ENCODE peak calls at places on chromosomes 12 and 14, in five cellular contexts. C, Y, B, O and J are unnamed samples. For H3K9me3, the result is how much of the 10 kb centered on the place peaks cover.

GRCh38 chr12:92199846-92200576 is 54.4 kb upstream of the BTG1 start:
- DNase-seq in C (no peak), Y (no peak), B (no peak), O (no peak), J (no peak)

GRCh38 chr14:72598328-72598727 is 295.6 kb downstream of the DPF3 start:
- DNase-seq in C (no peak), Y (no peak), B (no peak), O (no peak), J (no peak)

GRCh38 chr12:124501080-124501642 is 66.3 kb downstream of the NCOR2 start:
- DNase-seq in C (no peak), Y (no peak), B (no peak), O (no peak), J (no peak)

GRCh38 chr12:7460375-7461259 is 16.7 kb upstream of the CD163L1 start:
- DNase-seq in C (peak), Y (no peak), B (no peak), O (peak), J (no peak)

GRCh38 chr12:14714437-14714836 is 18.0 kb upstream of the GUCY2C start:
- DNase-seq in C (no peak), Y (no peak), B (no peak), O (no peak), J (no peak)

GRCh38 chr12:123757555-123757954 is 4.5 kb upstream of the DNAH10 start:
- DNase-seq in C (no peak), Y (peak), B (no peak), O (no peak), J (no peak)

GRCh38 chr12:29148958-29149690 is at the start of gene FAR2:
- DNase-seq in C (no peak), Y (no peak), B (peak), O (peak), J (peak)

GRCh38 chr12:27906127-27906500 is 66.4 kb downstream of the PTHLH start:
- DNase-seq in C (no peak), Y (no peak), B (no peak), O (no peak), J (no peak)

GRCh38 chr12:97151481-97151880 is 244.4 kb downstream of the NEDD1 start:
- DNase-seq in C (no peak), Y (no peak), B (no peak), O (no peak), J (no peak)

GRCh38 chr14:101732128-101732527 is 29.4 kb upstream of the PPP2R5C start:
- DNase-seq in C (no peak), Y (no peak), B (no peak), O (no peak), J (no peak)

GRCh38 chr14:104499784-104500496 is 79.6 kb upstream of the C14orf180 start:
- DNase-seq in C (no peak), Y (no peak), B (no peak), O (no peak), J (peak)

GRCh38 chr12:111270128-111270651 is 98.7 kb downstream of the PHETA1 start:
- DNase-seq in C (no peak), Y (no peak), B (no peak), O (no peak), J (no peak)

GRCh38 chr12:58832-59231 is 7.7 kb upstream of the IQSEC3 start:
- DNase-seq in C (no peak), Y (no peak), B (no peak), O (no peak), J (no peak)

GRCh38 chr12:57452937-57453509 is 2.1 kb upstream of the INHBE start:
- DNase-seq in C (peak), Y (no peak), B (peak), O (no peak), J (no peak)

GRCh38 chr14:69571449-69571878 is 3.2 kb downstream of the CCDC177 start:
- DNase-seq in C (no peak), Y (no peak), B (no peak), O (no peak), J (no peak)

GRCh38 chr12:93135286-93136239 is 206.5 kb upstream of the EEA1 start:
- DNase-seq in C (peak), Y (no peak), B (no peak), O (no peak), J (no peak)

GRCh38 chr12:16347391-16348298 is at the start of gene MGST1:
- DNase-seq in C (peak), Y (no peak), B (peak), O (no peak), J (peak)

GRCh38 chr12:22692964-22693555 is 68.1 kb downstream of the ETNK1 start:
- DNase-seq in C (no peak), Y (no peak), B (peak), O (no peak), J (peak)

GRCh38 chr12:6116481-6117021 is 7.9 kb downstream of the VWF start:
- DNase-seq in C (peak), Y (no peak), B (no peak), O (no peak), J (no peak)

GRCh38 chr12:46617167-46617566 is 208.6 kb downstream of the SLC38A4 start:
- DNase-seq in C (no peak), Y (no peak), B (no peak), O (no peak), J (peak)

GRCh38 chr12:56224954-56225353 is 812 bp downstream of the NABP2 start:
- DNase-seq in C (no peak), Y (no peak), B (no peak), O (no peak), J (no peak)

GRCh38 chr12:10720974-10721565 is 2.1 kb downstream of the YBX3 start:
- DNase-seq in C (no peak), Y (no peak), B (no peak), O (no peak), J (no peak)

GRCh38 chr14:86541969-86542368 is 1012.0 kb downstream of the FLRT2 start:
- DNase-seq in C (no peak), Y (no peak), B (no peak), O (no peak), J (no peak)

GRCh38 chr12:90712671-90713070 is 242.3 kb downstream of the CCER1 start:
- DNase-seq in C (no peak), Y (no peak), B (no peak), O (no peak), J (no peak)

GRCh38 chr14:31880935-31881334 is 196.2 kb upstream of the ARHGAP5 start:
- DNase-seq in C (peak), Y (peak), B (no peak), O (no peak), J (no peak)

GRCh38 chr12:57929092-57929830 is 12.1 kb upstream of the ATP23 start:
- DNase-seq in C (no peak), Y (no peak), B (no peak), O (no peak), J (no peak)

GRCh38 chr14:103551338-103551762 is 11.1 kb downstream of the BAG5 start:
- DNase-seq in C (no peak), Y (no peak), B (peak), O (no peak), J (peak)

GRCh38 chr14:65310568-65310967 is 102.0 kb upstream of the FUT8 start:
- DNase-seq in C (no peak), Y (no peak), B (no peak), O (no peak), J (no peak)

GRCh38 chr12:128609861-128610260 is 213.9 kb downstream of the SLC15A4 start:
- DNase-seq in C (no peak), Y (no peak), B (no peak), O (no peak), J (no peak)

GRCh38 chr12:32997471-32997870 is 100.9 kb upstream of the PKP2 start:
- DNase-seq in C (no peak), Y (no peak), B (peak), O (no peak), J (no peak)

GRCh38 chr14:92556255-92556741 is 42.7 kb downstream of the RIN3 start:
- DNase-seq in C (no peak), Y (no peak), B (no peak), O (no peak), J (no peak)

GRCh38 chr12:42498549-42499247 is 90.8 kb downstream of the PRICKLE1 start:
- DNase-seq in C (no peak), Y (no peak), B (no peak), O (no peak), J (no peak)

GRCh38 chr12:115543269-115543668 is 734.2 kb downstream of the MED13L start:
- DNase-seq in C (no peak), Y (no peak), B (no peak), O (no peak), J (no peak)

GRCh38 chr14:69274321-69274720 is 14.4 kb downstream of the GALNT16 start:
- DNase-seq in C (no peak), Y (no peak), B (no peak), O (no peak), J (no peak)

GRCh38 chr14:36238666-36239363 is 62.3 kb upstream of the PTCSC3 start:
- DNase-seq in C (no peak), Y (peak), B (peak), O (no peak), J (no peak)

GRCh38 chr14:68109132-68109531 is 289.6 kb downstream of the RAD51B start:
- DNase-seq in C (no peak), Y (no peak), B (no peak), O (no peak), J (no peak)

GRCh38 chr12:130745921-130746320 is 29.8 kb upstream of the RIMBP2 start:
- DNase-seq in C (no peak), Y (no peak), B (no peak), O (no peak), J (no peak)

GRCh38 chr12:48997719-48998496 is 1.3 kb downstream of the DDN start:
- DNase-seq in C (no peak), Y (no peak), B (no peak), O (no peak), J (peak)

GRCh38 chr12:48998497-48999353 is 450 bp downstream of the DDN start:
- DNase-seq in C (no peak), Y (no peak), B (peak), O (no peak), J (peak)

GRCh38 chr12:48999371-49000131 is at the start of gene DDN:
- DNase-seq in C (no peak), Y (no peak), B (peak), O (no peak), J (peak)

GRCh38 chr12:48995061-48995879 is 3.9 kb downstream of the DDN start:
- DNase-seq in C (peak), Y (peak), B (peak), O (no peak), J (peak)

DNA sequence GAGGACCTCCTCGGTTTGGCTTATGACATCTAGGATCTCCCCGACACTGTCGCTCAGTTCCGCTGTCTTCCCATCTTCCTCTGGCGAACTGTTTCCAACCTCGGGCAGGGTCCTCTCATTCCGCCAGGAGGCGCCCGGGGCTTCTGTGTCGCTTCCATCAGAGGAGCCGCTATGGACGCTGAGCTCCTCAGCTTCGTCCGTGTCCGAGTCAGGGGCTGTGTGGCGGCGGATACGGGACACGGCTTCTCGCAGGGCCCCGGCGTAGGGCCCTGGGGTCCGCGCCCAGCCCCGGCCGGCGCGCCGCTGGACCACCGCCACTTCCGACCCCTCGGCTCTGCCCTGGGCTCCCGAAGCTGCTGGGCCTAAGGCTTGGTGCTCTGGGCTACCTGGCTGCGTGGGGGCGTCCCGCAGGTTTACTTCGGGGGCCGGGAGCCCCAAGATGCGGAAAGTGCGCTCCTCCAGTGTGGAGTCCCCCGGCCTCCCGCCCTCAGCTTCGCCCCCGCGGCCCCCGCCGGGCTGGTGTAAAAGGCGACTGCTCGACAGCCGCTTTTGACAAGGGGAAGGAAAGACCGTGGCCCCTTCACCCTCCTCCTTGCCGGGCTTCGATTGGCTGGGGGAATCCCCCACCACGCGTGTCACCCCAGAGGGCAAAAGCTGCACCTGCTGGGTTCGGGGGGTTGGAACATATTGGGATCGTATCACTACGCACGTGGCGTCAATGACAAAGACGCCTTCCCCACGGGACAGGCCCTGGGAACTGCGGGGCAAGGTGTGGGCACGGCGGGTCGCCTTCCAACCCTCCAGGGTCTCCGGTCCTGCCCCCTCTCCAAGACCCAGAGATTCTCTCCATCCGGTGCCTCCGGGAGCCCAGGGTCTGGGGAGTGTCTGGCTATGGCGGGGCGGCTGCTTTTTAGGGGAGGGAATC is 2.1 kb downstream of the DDN start:
- DNase-seq in C (peak), Y (no peak), B (peak), O (peak), J (peak)
- TF ChIP-seq CTCF in C (peak), Y (peak), B (peak), O (peak), J (peak)

GRCh38 chr14:105529506-105530445 is 3.4 kb downstream of the TMEM121 start:
- DNase-seq in C (peak), Y (no peak), B (peak), O (no peak), J (peak)

GRCh38 chr14:105527381-105528196 is 1.2 kb downstream of the TMEM121 start:
- DNase-seq in C (no peak), Y (no peak), B (no peak), O (no peak), J (no peak)

GRCh38 chr14:105530446-105531087 is 4.2 kb downstream of the TMEM121 start:
- DNase-seq in C (no peak), Y (no peak), B (no peak), O (no peak), J (no peak)

GRCh38 chr14:105528197-105528858 is 1.9 kb downstream of the TMEM121 start:
- DNase-seq in C (peak), Y (peak), B (peak), O (peak), J (peak)

DNA sequence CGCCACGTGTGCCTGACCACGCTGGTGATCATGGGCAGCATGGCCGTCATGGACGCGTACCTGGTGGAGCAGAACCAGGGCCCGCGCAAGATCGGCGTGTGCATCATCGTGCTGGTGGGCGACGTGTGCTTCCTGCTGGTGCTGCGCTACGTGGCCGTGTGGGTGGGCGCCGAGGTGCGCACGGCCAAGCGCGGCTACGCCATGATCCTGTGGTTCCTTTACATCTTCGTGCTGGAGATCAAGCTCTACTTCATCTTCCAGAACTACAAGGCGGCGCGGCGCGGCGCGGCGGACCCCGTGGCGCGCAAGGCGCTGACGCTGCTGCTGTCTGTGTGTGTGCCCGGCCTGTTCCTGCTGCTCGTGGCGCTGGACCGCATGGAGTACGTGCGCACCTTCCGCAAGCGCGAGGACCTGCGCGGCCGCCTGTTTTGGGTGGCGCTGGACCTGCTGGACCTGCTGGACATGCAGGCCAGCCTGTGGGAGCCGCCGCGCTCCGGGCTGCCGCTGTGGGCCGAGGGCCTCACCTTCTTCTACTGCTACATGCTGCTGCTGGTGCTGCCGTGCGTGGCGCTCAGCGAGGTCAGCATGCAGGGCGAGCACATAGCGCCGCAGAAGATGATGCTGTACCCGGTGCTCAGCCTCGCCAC is 2.6 kb downstream of the TMEM121 start:
- DNase-seq in C (no peak), Y (no peak), B (peak), O (no peak), J (no peak)
- H3K9me3 ChIP-seq in C (under half), Y (under half), B (under half), O (under half), J (under half)

GRCh38 chr12:67068773-67069450 is 200.2 kb upstream of the CAND1 start:
- DNase-seq in C (peak), Y (peak), B (peak), O (peak), J (peak)

GRCh38 chr12:67070307-67070600 is 198.9 kb upstream of the CAND1 start:
- DNase-seq in C (no peak), Y (no peak), B (no peak), O (no peak), J (no peak)

GRCh38 chr12:67068204-67068731 is 200.9 kb upstream of the CAND1 start:
- DNase-seq in C (no peak), Y (no peak), B (no peak), O (no peak), J (no peak)

GRCh38 chr12:67070604-67071003 is 198.6 kb upstream of the CAND1 start:
- DNase-seq in C (no peak), Y (no peak), B (no peak), O (no peak), J (no peak)

GRCh38 chr12:67069451-67070306 is 199.5 kb upstream of the CAND1 start:
- DNase-seq in C (peak), Y (no peak), B (peak), O (peak), J (peak)
- TF ChIP-seq CTCF in C (no peak), Y (no peak), B (no peak), O (no peak), J (no peak)

GRCh38 chr12:133083345-133083744 is 2.6 kb downstream of the ZNF140 start:
- DNase-seq in C (no peak), Y (no peak), B (no peak), O (no peak), J (no peak)
- H3K9me3 ChIP-seq in C (half or more), Y (half or more), B (half or more), O (half or more), J (half or more)

GRCh38 chr12:53171725-53172329 is 8.7 kb upstream of the ZNF740 start:
- DNase-seq in C (peak), Y (no peak), B (no peak), O (no peak), J (no peak)
- TF ChIP-seq CTCF in C (no peak), Y (no peak), B (no peak), O (no peak), J (no peak)

GRCh38 chr12:38201461-38202276 is 114.9 kb upstream of the ALG10B start:
- DNase-seq in C (no peak), Y (no peak), B (no peak), O (no peak), J (no peak)

DNA sequence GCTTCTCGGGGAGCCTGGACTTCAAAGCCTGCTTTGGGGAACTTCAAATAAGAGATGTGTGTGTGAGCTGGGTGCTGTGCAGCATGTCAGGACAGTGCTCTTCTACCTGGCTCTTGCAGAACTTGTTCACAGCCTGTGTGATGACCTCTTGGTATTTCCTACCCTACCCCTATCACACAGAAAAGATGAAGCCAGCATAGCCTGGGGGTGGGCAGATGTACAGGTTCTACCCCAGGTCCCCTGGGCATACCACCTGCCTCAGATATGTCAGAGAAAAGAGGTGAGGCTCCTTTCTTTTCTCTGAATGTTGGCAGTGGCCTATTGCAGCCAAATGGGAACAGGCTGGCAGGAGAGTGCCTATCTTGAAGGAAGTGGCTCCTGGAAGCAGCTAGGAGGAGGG is 111.7 kb upstream of the ALG10B start:
- DNase-seq in C (no peak), Y (no peak), B (no peak), O (no peak), J (no peak)
- H3K9me3 ChIP-seq in C (under half), Y (under half), B (under half), O (under half), J (under half)

GRCh38 chr14:38243696-38244250 is 12.1 kb downstream of the CLEC14A start:
- DNase-seq in C (no peak), Y (no peak), B (no peak), O (no peak), J (no peak)

GRCh38 chr14:38252066-38252710 is 3.7 kb downstream of the CLEC14A start:
- DNase-seq in C (no peak), Y (no peak), B (no peak), O (no peak), J (no peak)

GRCh38 chr14:38250316-38250715 is 5.6 kb downstream of the CLEC14A start:
- DNase-seq in C (no peak), Y (no peak), B (no peak), O (no peak), J (no peak)

DNA sequence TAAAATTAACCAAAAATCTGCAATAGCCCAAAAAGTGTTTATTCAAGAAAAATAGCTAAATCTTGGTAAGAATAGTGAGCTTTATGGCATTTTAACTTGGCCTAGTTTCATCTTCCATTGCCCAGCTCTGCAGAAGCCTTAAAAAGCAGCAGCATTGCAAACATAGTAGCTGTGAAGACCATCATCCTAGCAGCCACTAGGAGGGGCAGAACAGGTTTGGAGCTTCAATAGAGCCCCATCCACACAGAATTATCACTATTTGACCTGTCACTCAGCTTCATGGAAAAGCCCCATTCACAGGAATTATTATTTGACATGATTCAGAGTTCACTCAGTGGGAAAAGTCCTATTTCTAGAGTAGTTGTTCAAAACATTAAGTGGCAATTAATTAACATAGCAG is 7.3 kb downstream of the CLEC14A start:
- DNase-seq in C (peak), Y (no peak), B (no peak), O (no peak), J (no peak)
- TF ChIP-seq CTCF in C (peak), Y (peak), B (peak), O (no peak), J (no peak)

GRCh38 chr14:105891631-105892452 is 365.5 kb downstream of the TMEM121 start:
- DNase-seq in C (no peak), Y (no peak), B (peak), O (no peak), J (no peak)

GRCh38 chr14:105891221-105891602 is 364.8 kb downstream of the TMEM121 start:
- DNase-seq in C (no peak), Y (no peak), B (peak), O (no peak), J (no peak)

GRCh38 chr14:105889666-105890473 is 363.5 kb downstream of the TMEM121 start:
- DNase-seq in C (no peak), Y (no peak), B (peak), O (no peak), J (peak)

GRCh38 chr14:105888784-105889665 is 362.6 kb downstream of the TMEM121 start:
- DNase-seq in C (no peak), Y (no peak), B (peak), O (no peak), J (peak)

GRCh38 chr14:105890474-105891220 is 364.3 kb downstream of the TMEM121 start:
- DNase-seq in C (no peak), Y (no peak), B (peak), O (no peak), J (no peak)
- H3K9me3 ChIP-seq in C (under half), Y (half or more), B (under half), O (under half), J (under half)